ENCODE peak calls at places on chromosomes 1 and 21, in five cellular contexts. Q, K, F, E and B are unnamed samples.

GRCh38 chr1:200776949-200777348 is 38.3 kb downstream of the CAMSAP2 start:
- DNase-seq in Q (no peak), K (no peak), F (no peak), E (no peak), B (no peak)

GRCh38 chr1:231392380-231393131 is 29.5 kb downstream of the EGLN1 start:
- DNase-seq in Q (no peak), K (no peak), F (no peak), E (no peak), B (no peak)

GRCh38 chr1:21117159-21117953 is 59.3 kb downstream of the EIF4G3 start:
- DNase-seq in Q (no peak), K (no peak), F (no peak), E (no peak), B (no peak)

GRCh38 chr21:34986561-34987533 is 62.3 kb downstream of the RUNX1 start:
- DNase-seq in Q (peak), K (peak), F (peak), E (peak), B (no peak)

GRCh38 chr21:19692231-19692630 is 1288.6 kb upstream of the TMPRSS15 start:
- DNase-seq in Q (no peak), K (no peak), F (no peak), E (no peak), B (no peak)

GRCh38 chr1:51519857-51520699 is 1.0 kb upstream of the EPS15 start:
- DNase-seq in Q (peak), K (no peak), F (no peak), E (peak), B (no peak)

GRCh38 chr1:21069549-21069948 is 107.1 kb downstream of the EIF4G3 start:
- DNase-seq in Q (peak), K (no peak), F (peak), E (peak), B (no peak)

GRCh38 chr1:44501022-44501910 is 96.2 kb downstream of the RNF220 start:
- DNase-seq in Q (no peak), K (no peak), F (no peak), E (no peak), B (no peak)

GRCh38 chr21:38460171-38460742 is 38.0 kb downstream of the ERG start:
- DNase-seq in Q (no peak), K (no peak), F (peak), E (peak), B (no peak)

GRCh38 chr1:228337711-228338520 is 68.7 kb downstream of the TRIM11 start:
- DNase-seq in Q (no peak), K (no peak), F (no peak), E (no peak), B (peak)

GRCh38 chr1:43367904-43368645 is at the start of gene ELOVL1:
- DNase-seq in Q (peak), K (peak), F (peak), E (peak), B (peak)

GRCh38 chr21:33127154-33127893 is 57.4 kb downstream of the OLIG1 start:
- DNase-seq in Q (no peak), K (peak), F (peak), E (peak), B (peak)

GRCh38 chr1:209884249-209884648 is 53.8 kb upstream of the SYT14 start:
- DNase-seq in Q (no peak), K (no peak), F (no peak), E (peak), B (no peak)

GRCh38 chr1:22108343-22109135 is 34.4 kb downstream of the WNT4 start:
- DNase-seq in Q (no peak), K (peak), F (no peak), E (no peak), B (no peak)

GRCh38 chr1:7539772-7540175 is 231.3 kb upstream of the VAMP3 start:
- DNase-seq in Q (no peak), K (no peak), F (no peak), E (peak), B (peak)

GRCh38 chr21:39111928-39112327 is 71.3 kb downstream of the PSMG1 start:
- DNase-seq in Q (no peak), K (no peak), F (peak), E (no peak), B (no peak)

GRCh38 chr1:30911061-30911954 is 2.8 kb upstream of the SDC3 start:
- DNase-seq in Q (peak), K (peak), F (peak), E (peak), B (peak)

GRCh38 chr1:39526466-39527189 is 35.2 kb downstream of the BMP8A start:
- DNase-seq in Q (no peak), K (no peak), F (no peak), E (no peak), B (no peak)

GRCh38 chr1:32496127-32496526 is 31.3 kb downstream of the ZBTB8B start:
- DNase-seq in Q (no peak), K (no peak), F (peak), E (peak), B (no peak)

GRCh38 chr1:27567931-27568246 is 36.1 kb downstream of the AHDC1 start:
- DNase-seq in Q (no peak), K (no peak), F (no peak), E (no peak), B (no peak)

GRCh38 chr21:41504030-41504429 is 3.9 kb downstream of the TMPRSS2 start:
- DNase-seq in Q (no peak), K (no peak), F (no peak), E (no peak), B (no peak)

GRCh38 chr1:236030572-236030971 is 34.3 kb downstream of the NID1 start:
- DNase-seq in Q (no peak), K (no peak), F (no peak), E (no peak), B (no peak)

GRCh38 chr1:236204043-236204442 is 61.7 kb downstream of the GPR137B start:
- DNase-seq in Q (no peak), K (no peak), F (no peak), E (no peak), B (no peak)

GRCh38 chr1:54355931-54356679 is 50.1 kb downstream of the SSBP3 start:
- DNase-seq in Q (no peak), K (no peak), F (no peak), E (no peak), B (no peak)

GRCh38 chr1:153985984-153986761 is at the start of gene RAB13:
- DNase-seq in Q (peak), K (no peak), F (peak), E (peak), B (peak)

GRCh38 chr1:155940531-155940992 is 876 bp upstream of the RXFP4 start:
- DNase-seq in Q (no peak), K (no peak), F (no peak), E (no peak), B (no peak)

GRCh38 chr1:15923241-15923640 is 52.7 kb downstream of the ZBTB17 start:
- DNase-seq in Q (no peak), K (no peak), F (no peak), E (peak), B (no peak)

GRCh38 chr1:235502601-235503332 is 1.5 kb downstream of the B3GALNT2 start:
- DNase-seq in Q (no peak), K (no peak), F (no peak), E (peak), B (no peak)

GRCh38 chr1:27623327-27624212 is 11.4 kb downstream of the FGR start:
- DNase-seq in Q (no peak), K (no peak), F (no peak), E (no peak), B (no peak)

GRCh38 chr1:178031856-178032320 is 62.0 kb upstream of the RASAL2 start:
- DNase-seq in Q (peak), K (peak), F (peak), E (peak), B (peak)

GRCh38 chr1:38587734-38588133 is 271.8 kb downstream of the RRAGC start:
- DNase-seq in Q (no peak), K (no peak), F (no peak), E (no peak), B (no peak)

GRCh38 chr21:32392880-32393676 is at the start of gene URB1:
- DNase-seq in Q (no peak), K (peak), F (no peak), E (peak), B (peak)

GRCh38 chr1:235244969-235245592 is 82.9 kb downstream of the ARID4B start:
- DNase-seq in Q (no peak), K (no peak), F (no peak), E (no peak), B (no peak)